ENCODE peak calls at places on chromosomes 6 and 20, in nine cellular contexts. A is activated CD8-positive, alpha-beta T cell treated with anti-CD3 and anti-CD28 coated beads, Interleukin-2, amount 10 ng/mL, durations not matched to agents 7 days and 5 days; Y is NCI-H1105; Z is AG08395; M is osteoblast; D is amniotic stem cell; T is GM13977; O is uterus; U is stimulated activated CD4-positive, alpha-beta T cell treated with anti-CD3 and anti-CD28 coated beads, Interleukin-15, amount 100 ng/mL, for 24 hours. H is an unnamed sample.

GRCh38 chr6:125255201-125255600 is 46.6 kb downstream of the HDDC2 start:
- DNase-seq in A (no peak), Y (no peak), Z (no peak), M (no peak), D (no peak), T (no peak), O (no peak), U (no peak), H (no peak)

GRCh38 chr6:36759177-36759757 is 61.6 kb downstream of the RAB44 start:
- DNase-seq in A (peak), Y (peak), Z (peak), M (peak), D (peak), T (peak), O (peak), U (peak), H (peak)

GRCh38 chr20:5150226-5151076 is 23.6 kb downstream of the CDS2 start:
- DNase-seq in A (no peak), Y (no peak), Z (no peak), M (peak), D (no peak), T (no peak), O (no peak), U (no peak), H (no peak)

GRCh38 chr6:23454090-23454998 is 671.7 kb upstream of the NRSN1 start:
- DNase-seq in A (no peak), Y (no peak), Z (peak), M (no peak), D (no peak), T (no peak), O (no peak), U (no peak), H (no peak)

GRCh38 chr6:136487746-136488145 is 62.5 kb downstream of the MAP7 start:
- DNase-seq in A (no peak), Y (no peak), Z (peak), M (no peak), D (no peak), T (no peak), O (no peak), U (no peak), H (no peak)

GRCh38 chr6:139030539-139030938 is 2.0 kb downstream of the ABRACL start:
- DNase-seq in A (peak), Y (no peak), Z (no peak), M (no peak), D (no peak), T (peak), O (no peak), U (peak), H (no peak)

GRCh38 chr6:53603381-53604121 is 58.6 kb upstream of the GCLC start:
- DNase-seq in A (no peak), Y (peak), Z (no peak), M (no peak), D (no peak), T (no peak), O (peak), U (no peak), H (no peak)

GRCh38 chr20:62741701-62742491 is 33.3 kb downstream of the NTSR1 start:
- DNase-seq in A (no peak), Y (no peak), Z (no peak), M (peak), D (no peak), T (no peak), O (no peak), U (no peak), H (no peak)

GRCh38 chr20:36523341-36523740 is 18.0 kb upstream of the MYL9 start:
- DNase-seq in A (no peak), Y (no peak), Z (no peak), M (no peak), D (no peak), T (no peak), O (no peak), U (no peak), H (no peak)

GRCh38 chr6:150001295-150001990 is 23.9 kb downstream of the RAET1L start:
- DNase-seq in A (peak), Y (no peak), Z (no peak), M (no peak), D (no peak), T (peak), O (no peak), U (peak), H (no peak)

GRCh38 chr6:159700970-159701369 is 7.9 kb upstream of the SOD2 start:
- DNase-seq in A (no peak), Y (no peak), Z (no peak), M (no peak), D (no peak), T (no peak), O (no peak), U (no peak), H (no peak)

GRCh38 chr6:6655805-6656251 is 67.3 kb downstream of the LY86 start:
- DNase-seq in A (no peak), Y (no peak), Z (no peak), M (no peak), D (no peak), T (no peak), O (no peak), U (peak), H (no peak)

GRCh38 chr20:49552007-49552406 is 15.9 kb downstream of the PTGIS start:
- DNase-seq in A (no peak), Y (no peak), Z (no peak), M (no peak), D (no peak), T (no peak), O (no peak), U (no peak), H (no peak)

GRCh38 chr20:60381643-60382400 is 423.6 kb downstream of the CDH26 start:
- DNase-seq in A (no peak), Y (no peak), Z (no peak), M (no peak), D (no peak), T (no peak), O (no peak), U (no peak), H (no peak)

GRCh38 chr20:63738687-63739128 is 868 bp upstream of the SLC2A4RG start:
- DNase-seq in A (peak), Y (no peak), Z (no peak), M (peak), D (no peak), T (peak), O (peak), U (peak), H (peak)

GRCh38 chr6:112910256-112910655 is 563.1 kb downstream of the RFPL4B start:
- DNase-seq in A (no peak), Y (no peak), Z (peak), M (no peak), D (no peak), T (no peak), O (no peak), U (no peak), H (no peak)

GRCh38 chr6:135230702-135231468 is 49.8 kb downstream of the MYB start:
- DNase-seq in A (no peak), Y (no peak), Z (no peak), M (no peak), D (no peak), T (no peak), O (no peak), U (no peak), H (no peak)

GRCh38 chr6:152091201-152091600 is 283.7 kb downstream of the ESR1 start:
- DNase-seq in A (no peak), Y (no peak), Z (no peak), M (no peak), D (no peak), T (no peak), O (no peak), U (no peak), H (no peak)